ENCODE peak calls at places on chromosomes 16 and 17, in five cellular contexts. One of them, this sample, is unnamed. For H3K4me1, the result is how much of the 10 kb centered on the place peaks cover.

GRCh38 chr17:75827291-75828050 is 16.7 kb downstream of the UNC13D start:
- DNase-seq in PC-9: no peak
- DNase-seq in heart left ventricle: peak
- DNase-seq in body of pancreas: peak
- DNase-seq in left ventricle myocardium inferior: peak
- DNase-seq in this sample: peak

GRCh38 chr17:4120332-4120731 is 22.5 kb downstream of the ZZEF1 start:
- DNase-seq in PC-9: no peak
- DNase-seq in heart left ventricle: no peak
- DNase-seq in body of pancreas: no peak
- DNase-seq in left ventricle myocardium inferior: no peak
- DNase-seq in this sample: no peak

GRCh38 chr17:45433136-45433535 is 466 bp upstream of the ARHGAP27 start:
- DNase-seq in PC-9: no peak
- DNase-seq in heart left ventricle: no peak
- DNase-seq in body of pancreas: no peak
- DNase-seq in left ventricle myocardium inferior: no peak
- DNase-seq in this sample: no peak

GRCh38 chr16:49075709-49076108 is 205.9 kb downstream of the CBLN1 start:
- DNase-seq in PC-9: no peak
- DNase-seq in heart left ventricle: no peak
- DNase-seq in body of pancreas: no peak
- DNase-seq in left ventricle myocardium inferior: no peak
- DNase-seq in this sample: no peak

GRCh38 chr17:39517224-39517623 is 55.9 kb downstream of the CDK12 start:
- DNase-seq in PC-9: peak
- DNase-seq in heart left ventricle: no peak
- DNase-seq in body of pancreas: no peak
- DNase-seq in left ventricle myocardium inferior: no peak
- DNase-seq in this sample: peak

GRCh38 chr17:50691550-50692447 is 15.9 kb downstream of the ANKRD40 start:
- DNase-seq in PC-9: no peak
- DNase-seq in heart left ventricle: no peak
- DNase-seq in body of pancreas: peak
- DNase-seq in left ventricle myocardium inferior: no peak
- DNase-seq in this sample: no peak

GRCh38 chr16:70691223-70692129 is 5.6 kb upstream of the MTSS2 start:
- DNase-seq in PC-9: no peak
- DNase-seq in heart left ventricle: peak
- DNase-seq in body of pancreas: peak
- DNase-seq in left ventricle myocardium inferior: peak
- DNase-seq in this sample: no peak

GRCh38 chr17:70636517-70637133 is 467.3 kb downstream of the KCNJ2 start:
- DNase-seq in PC-9: peak
- DNase-seq in heart left ventricle: no peak
- DNase-seq in body of pancreas: peak
- DNase-seq in left ventricle myocardium inferior: no peak
- DNase-seq in this sample: no peak

GRCh38 chr16:27347930-27348685 is 34.3 kb downstream of the IL4R start:
- DNase-seq in PC-9: peak
- DNase-seq in heart left ventricle: no peak
- DNase-seq in body of pancreas: no peak
- DNase-seq in left ventricle myocardium inferior: no peak
- DNase-seq in this sample: no peak

GRCh38 chr17:65365209-65365608 is 196.2 kb downstream of the AXIN2 start:
- DNase-seq in PC-9: no peak
- DNase-seq in heart left ventricle: no peak
- DNase-seq in body of pancreas: peak
- DNase-seq in left ventricle myocardium inferior: no peak
- DNase-seq in this sample: no peak

GRCh38 chr16:50467943-50468748 is 80.0 kb upstream of the NKD1 start:
- DNase-seq in PC-9: no peak
- DNase-seq in heart left ventricle: no peak
- DNase-seq in body of pancreas: peak
- DNase-seq in left ventricle myocardium inferior: no peak
- DNase-seq in this sample: no peak

GRCh38 chr17:71760062-71760720 is 360.6 kb upstream of the SOX9 start:
- DNase-seq in PC-9: no peak
- DNase-seq in heart left ventricle: no peak
- DNase-seq in body of pancreas: no peak
- DNase-seq in left ventricle myocardium inferior: no peak
- DNase-seq in this sample: no peak

GRCh38 chr17:77366206-77366557 is 225.4 kb downstream of the SEC14L1 start:
- DNase-seq in PC-9: no peak
- DNase-seq in heart left ventricle: no peak
- DNase-seq in body of pancreas: no peak
- DNase-seq in left ventricle myocardium inferior: no peak
- DNase-seq in this sample: no peak

GRCh38 chr16:1430759-1431496 is at the start of gene PERCC1:
- DNase-seq in PC-9: no peak
- DNase-seq in heart left ventricle: peak
- DNase-seq in body of pancreas: peak
- DNase-seq in left ventricle myocardium inferior: no peak
- DNase-seq in this sample: no peak

GRCh38 chr16:50602126-50602525 is 53.9 kb downstream of the NKD1 start:
- DNase-seq in PC-9: no peak
- DNase-seq in heart left ventricle: peak
- DNase-seq in body of pancreas: no peak
- DNase-seq in left ventricle myocardium inferior: no peak
- DNase-seq in this sample: no peak

GRCh38 chr17:50631195-50631907 is 3.3 kb upstream of the ABCC3 start:
- DNase-seq in PC-9: no peak
- DNase-seq in heart left ventricle: no peak
- DNase-seq in body of pancreas: no peak
- DNase-seq in left ventricle myocardium inferior: no peak
- DNase-seq in this sample: no peak

GRCh38 chr16:51167170-51167710 is 16.2 kb upstream of the SALL1 start:
- DNase-seq in PC-9: no peak
- DNase-seq in heart left ventricle: no peak
- DNase-seq in body of pancreas: no peak
- DNase-seq in left ventricle myocardium inferior: no peak
- DNase-seq in this sample: no peak

GRCh38 chr17:32349503-32349853 is 479 bp upstream of the ZNF207 start:
- DNase-seq in PC-9: peak
- DNase-seq in heart left ventricle: no peak
- DNase-seq in body of pancreas: peak
- DNase-seq in left ventricle myocardium inferior: no peak
- DNase-seq in this sample: no peak

GRCh38 chr16:982152-983043 is 828 bp downstream of the SOX8 start:
- DNase-seq in PC-9: no peak
- DNase-seq in heart left ventricle: peak
- DNase-seq in body of pancreas: no peak
- DNase-seq in left ventricle myocardium inferior: no peak
- DNase-seq in this sample: no peak

GRCh38 chr16:89506791-89507191 is 1.4 kb upstream of the SPG7 start:
- DNase-seq in PC-9: no peak
- DNase-seq in heart left ventricle: no peak
- DNase-seq in body of pancreas: no peak
- DNase-seq in left ventricle myocardium inferior: no peak
- DNase-seq in this sample: no peak

GRCh38 chr16:88315543-88316105 is 67.1 kb upstream of the ZNF469 start:
- DNase-seq in PC-9: peak
- DNase-seq in heart left ventricle: peak
- DNase-seq in body of pancreas: no peak
- DNase-seq in left ventricle myocardium inferior: peak
- DNase-seq in this sample: peak

GRCh38 chr17:73654241-73654640 is 10.0 kb upstream of the SDK2 start:
- DNase-seq in PC-9: no peak
- DNase-seq in heart left ventricle: no peak
- DNase-seq in body of pancreas: no peak
- DNase-seq in left ventricle myocardium inferior: no peak
- DNase-seq in this sample: no peak

GRCh38 chr16:47779201-47780016 is 318.3 kb downstream of the PHKB start:
- DNase-seq in PC-9: no peak
- DNase-seq in heart left ventricle: no peak
- DNase-seq in body of pancreas: peak
- DNase-seq in left ventricle myocardium inferior: no peak
- DNase-seq in this sample: no peak

GRCh38 chr16:65312795-65313194 is 190.9 kb upstream of the CDH11 start:
- DNase-seq in PC-9: no peak
- DNase-seq in heart left ventricle: no peak
- DNase-seq in body of pancreas: no peak
- DNase-seq in left ventricle myocardium inferior: no peak
- DNase-seq in this sample: no peak

GRCh38 chr17:57097832-57098421 is 12.9 kb downstream of the AKAP1 start:
- DNase-seq in PC-9: no peak
- DNase-seq in heart left ventricle: no peak
- DNase-seq in body of pancreas: peak
- DNase-seq in left ventricle myocardium inferior: no peak
- DNase-seq in this sample: no peak

GRCh38 chr16:89552913-89553312 is 7.6 kb upstream of the RPL13 start:
- DNase-seq in PC-9: no peak
- DNase-seq in heart left ventricle: no peak
- DNase-seq in body of pancreas: no peak
- DNase-seq in left ventricle myocardium inferior: no peak
- DNase-seq in this sample: no peak

GRCh38 chr16:85344502-85345128 is 232.3 kb upstream of the CIBAR2 start:
- DNase-seq in PC-9: no peak
- DNase-seq in heart left ventricle: no peak
- DNase-seq in body of pancreas: no peak
- DNase-seq in left ventricle myocardium inferior: no peak
- DNase-seq in this sample: no peak

GRCh38 chr17:12745481-12745880 is 43.8 kb upstream of the ARHGAP44 start:
- DNase-seq in PC-9: no peak
- DNase-seq in heart left ventricle: no peak
- DNase-seq in body of pancreas: no peak
- DNase-seq in left ventricle myocardium inferior: no peak
- DNase-seq in this sample: no peak

GRCh38 chr17:77324227-77324626 is 183.5 kb downstream of the SEC14L1 start:
- DNase-seq in PC-9: no peak
- DNase-seq in heart left ventricle: peak
- DNase-seq in body of pancreas: no peak
- DNase-seq in left ventricle myocardium inferior: no peak
- DNase-seq in this sample: peak

GRCh38 chr17:27339836-27340550 is 46.1 kb downstream of the WSB1 start:
- DNase-seq in PC-9: peak
- DNase-seq in heart left ventricle: no peak
- DNase-seq in body of pancreas: no peak
- DNase-seq in left ventricle myocardium inferior: no peak
- DNase-seq in this sample: no peak

GRCh38 chr17:82520041-82520910 is 744 bp downstream of the FOXK2 start:
- DNase-seq in PC-9: no peak
- DNase-seq in heart left ventricle: peak
- DNase-seq in body of pancreas: peak
- DNase-seq in left ventricle myocardium inferior: peak
- DNase-seq in this sample: peak

GRCh38 chr17:27624555-27624954 is 6.4 kb upstream of the LGALS9 start:
- DNase-seq in PC-9: no peak
- DNase-seq in heart left ventricle: no peak
- DNase-seq in body of pancreas: no peak
- DNase-seq in left ventricle myocardium inferior: no peak
- DNase-seq in this sample: no peak

GRCh38 chr16:85274924-85275323 is 162.7 kb upstream of the CIBAR2 start:
- DNase-seq in PC-9: no peak
- DNase-seq in heart left ventricle: no peak
- DNase-seq in body of pancreas: no peak
- DNase-seq in left ventricle myocardium inferior: no peak
- DNase-seq in this sample: no peak

GRCh38 chr16:67674851-67675578 is 8.4 kb downstream of the C16orf86 start:
- DNase-seq in PC-9: no peak
- DNase-seq in heart left ventricle: no peak
- DNase-seq in body of pancreas: peak
- DNase-seq in left ventricle myocardium inferior: no peak
- DNase-seq in this sample: no peak

GRCh38 chr17:68598545-68598961 is 2.6 kb downstream of the FAM20A start:
- DNase-seq in PC-9: no peak
- DNase-seq in heart left ventricle: no peak
- DNase-seq in body of pancreas: no peak
- DNase-seq in left ventricle myocardium inferior: no peak
- DNase-seq in this sample: no peak
- H3K4me1 ChIP-seq in PC-9: under half
- H3K4me1 ChIP-seq in heart left ventricle: under half
- H3K4me1 ChIP-seq in body of pancreas: under half
- H3K4me1 ChIP-seq in left ventricle myocardium inferior: half or more
- H3K4me1 ChIP-seq in this sample: under half

GRCh38 chr17:17361543-17362511 is 58.7 kb downstream of the NT5M start:
- DNase-seq in PC-9: no peak
- DNase-seq in heart left ventricle: peak
- DNase-seq in body of pancreas: no peak
- DNase-seq in left ventricle myocardium inferior: peak
- DNase-seq in this sample: no peak

GRCh38 chr17:17360087-17360730 is 57.0 kb downstream of the NT5M start:
- DNase-seq in PC-9: no peak
- DNase-seq in heart left ventricle: no peak
- DNase-seq in body of pancreas: no peak
- DNase-seq in left ventricle myocardium inferior: no peak
- DNase-seq in this sample: no peak

GRCh38 chr17:17363638-17364337 is 60.6 kb downstream of the NT5M start:
- DNase-seq in PC-9: no peak
- DNase-seq in heart left ventricle: peak
- DNase-seq in body of pancreas: peak
- DNase-seq in left ventricle myocardium inferior: no peak
- DNase-seq in this sample: no peak

GRCh38 chr17:17364338-17364667 is 61.1 kb downstream of the NT5M start:
- DNase-seq in PC-9: no peak
- DNase-seq in heart left ventricle: peak
- DNase-seq in body of pancreas: peak
- DNase-seq in left ventricle myocardium inferior: no peak
- DNase-seq in this sample: no peak

GRCh38 chr17:17362531-17362930 is 59.4 kb downstream of the NT5M start:
- DNase-seq in PC-9: no peak
- DNase-seq in heart left ventricle: peak
- DNase-seq in body of pancreas: peak
- DNase-seq in left ventricle myocardium inferior: no peak
- DNase-seq in this sample: no peak
- H3K27ac ChIP-seq in PC-9: no peak
- H3K27ac ChIP-seq in heart left ventricle: peak
- H3K27ac ChIP-seq in body of pancreas: no peak
- H3K27ac ChIP-seq in left ventricle myocardium inferior: peak
- H3K27ac ChIP-seq in this sample: no peak

GRCh38 chr17:49213803-49214202 is 3.3 kb downstream of the ABI3 start:
- DNase-seq in PC-9: no peak
- DNase-seq in heart left ventricle: no peak
- DNase-seq in body of pancreas: no peak
- DNase-seq in left ventricle myocardium inferior: no peak
- DNase-seq in this sample: no peak
- H3K4me1 ChIP-seq in PC-9: under half
- H3K4me1 ChIP-seq in heart left ventricle: under half
- H3K4me1 ChIP-seq in body of pancreas: under half
- H3K4me1 ChIP-seq in left ventricle myocardium inferior: half or more
- H3K4me1 ChIP-seq in this sample: under half

GRCh38 chr17:19016297-19016696 is 11.7 kb upstream of the FAM83G start:
- DNase-seq in PC-9: no peak
- DNase-seq in heart left ventricle: no peak
- DNase-seq in body of pancreas: no peak
- DNase-seq in left ventricle myocardium inferior: no peak
- DNase-seq in this sample: no peak
- H3K27ac ChIP-seq in PC-9: no peak
- H3K27ac ChIP-seq in heart left ventricle: no peak
- H3K27ac ChIP-seq in body of pancreas: no peak
- H3K27ac ChIP-seq in left ventricle myocardium inferior: no peak
- H3K27ac ChIP-seq in this sample: no peak

This sample was measured in SJSA1.